ENCODE peak calls at places on chromosome 22, in ten cellular contexts. R is sciatic nerve; A is psoas muscle; B is activated T-helper 1 cell treated with Interleukin-2 at 50 U/mL for 16 hours; Y is ELR; N is A172; U is naive thymus-derived CD8-positive, alpha-beta T cell; H is activated T-cell treated with anti-CD3 and anti-CD28 coated beads, Interleukin-2, amount 50 U/mL, for 48 hours; Q is WTC11; F is stimulated activated CD4-positive, alpha-beta T cell treated with anti-CD3 and anti-CD28 coated beads, Interleukin-4, amount 100 ng/mL, for 48 hours. C is an unnamed sample.
A peak's percentile ranks its signal among the peaks of the same experiment; 100 is the strongest.

GRCh38 chr22:25357056-25357455 is 137.6 kb downstream of the CRYBB2 start:
- DNase-seq in R (peak; percentile 36), A (no peak), B (no peak), Y (no peak), N (no peak), U (no peak), H (no peak), Q (no peak), F (no peak), C (peak; percentile 32)

GRCh38 chr22:28904211-28904808 is 20.9 kb downstream of the ZNRF3 start:
- DNase-seq in R (no peak), A (no peak), B (no peak), Y (peak; percentile 18), N (no peak), U (no peak), H (no peak), Q (no peak), F (no peak), C (no peak)

GRCh38 chr22:37462983-37463382 is 23.2 kb downstream of the MFNG start:
- DNase-seq in R (no peak), A (no peak), B (no peak), Y (peak; percentile 52), N (peak; percentile 35), U (no peak), H (no peak), Q (peak; percentile 70), F (no peak), C (no peak)

GRCh38 chr22:39997939-39998726 is 3.4 kb downstream of the FAM83F start:
- DNase-seq in R (no peak), A (no peak), B (no peak), Y (peak; percentile 23), N (peak; percentile 46), U (no peak), H (no peak), Q (peak; percentile 64), F (no peak), C (peak; percentile 85)

GRCh38 chr22:28283025-28283654 is 364.1 kb upstream of the PITPNB start:
- DNase-seq in R (no peak), A (no peak), B (no peak), Y (peak; percentile 31), N (no peak), U (no peak), H (no peak), Q (no peak), F (no peak), C (no peak)

GRCh38 chr22:17920145-17920605 is 104.2 kb downstream of the MICAL3 start:
- DNase-seq in R (no peak), A (peak; percentile 27), B (no peak), Y (no peak), N (no peak), U (no peak), H (no peak), Q (peak; percentile 47), F (no peak), C (no peak)

GRCh38 chr22:46128606-46129005 is 21.7 kb upstream of the PPARA start:
- DNase-seq in R (no peak), A (no peak), B (no peak), Y (no peak), N (no peak), U (no peak), H (no peak), Q (no peak), F (no peak), C (no peak)

GRCh38 chr22:36356708-36357694 is 30.8 kb downstream of the MYH9 start:
- DNase-seq in R (no peak), A (no peak), B (no peak), Y (peak; percentile 66), N (no peak), U (peak; percentile 67), H (peak; percentile 74), Q (no peak), F (no peak), C (no peak)

GRCh38 chr22:38652858-38653257 is 3.3 kb downstream of the FAM227A start:
- DNase-seq in R (no peak), A (no peak), B (no peak), Y (no peak), N (no peak), U (no peak), H (no peak), Q (no peak), F (no peak), C (no peak)